ENCODE peak calls at places on chromosomes 5 and 9, in six cellular contexts. G is OCI-LY7; C is HT1080; D is stimulated activated CD4-positive, alpha-beta T cell treated with anti-CD3 and anti-CD28 coated beads, Interleukin-1b, Interleukin-23, amount 100 ng/mL, for 1 hour; L is activated naive CD8-positive, alpha-beta T cell treated with anti-CD3 and anti-CD28 coated beads for 36 hours; F is stimulated activated CD8-positive, alpha-beta memory T cell treated with anti-CD3 and anti-CD28 coated beads, Interleukin-15, amount 100 ng/mL, for 24 hours. Y is an unnamed sample.

GRCh38 chr5:7488734-7489133 is 92.8 kb downstream of the ADCY2 start:
- DNase-seq in G (no peak), C (no peak), D (no peak), L (no peak), F (no peak), Y (no peak)

GRCh38 chr5:39256472-39256871 is 37.1 kb upstream of the FYB1 start:
- DNase-seq in G (no peak), C (peak; percentile 79), D (no peak), L (no peak), F (no peak), Y (no peak)

GRCh38 chr5:115415143-115415491 is 118.7 kb upstream of the CCDC112 start:
- DNase-seq in G (no peak), C (peak; percentile 94), D (no peak), L (no peak), F (no peak), Y (no peak)

GRCh38 chr9:91474656-91475055 is 51.0 kb upstream of the NFIL3 start:
- DNase-seq in G (no peak), C (no peak), D (no peak), L (no peak), F (no peak), Y (no peak)

GRCh38 chr5:34926318-34926888 is 3.0 kb upstream of the DNAJC21 start:
- DNase-seq in G (no peak), C (no peak), D (no peak), L (no peak), F (no peak), Y (no peak)

GRCh38 chr9:69985971-69986370 is 57.7 kb upstream of the MAMDC2 start:
- DNase-seq in G (no peak), C (no peak), D (no peak), L (no peak), F (no peak), Y (no peak)

GRCh38 chr9:125255781-125256391 is 5.7 kb upstream of the GAPVD1 start:
- DNase-seq in G (peak; percentile 32), C (peak; percentile 28), D (no peak), L (no peak), F (no peak), Y (peak; percentile 61)

GRCh38 chr9:28365020-28365640 is 791.8 kb upstream of the C9orf72 start:
- DNase-seq in G (no peak), C (peak; percentile 56), D (no peak), L (no peak), F (no peak), Y (no peak)

GRCh38 chr5:126044111-126044668 is 379.0 kb upstream of the GRAMD2B start:
- DNase-seq in G (no peak), C (peak; percentile 64), D (no peak), L (no peak), F (no peak), Y (no peak)

GRCh38 chr5:54944364-54944763 is 41.0 kb downstream of the ESM1 start:
- DNase-seq in G (peak; percentile 28), C (peak; percentile 20), D (peak; percentile 6), L (peak; percentile 4), F (no peak), Y (peak; percentile 17)

GRCh38 chr5:62948294-62948693 is 369.7 kb downstream of the LRRC70 start:
- DNase-seq in G (no peak), C (no peak), D (no peak), L (no peak), F (no peak), Y (no peak)

GRCh38 chr5:14156611-14157493 is 13.7 kb downstream of the TRIO start:
- DNase-seq in G (peak; percentile 40), C (peak; percentile 99), D (no peak), L (no peak), F (no peak), Y (peak; percentile 58)

GRCh38 chr5:107553063-107553676 is 117.6 kb downstream of the EFNA5 start:
- DNase-seq in G (no peak), C (no peak), D (no peak), L (no peak), F (no peak), Y (no peak)

GRCh38 chr5:110634475-110634874 is 92.0 kb downstream of the TMEM232 start:
- DNase-seq in G (no peak), C (no peak), D (no peak), L (no peak), F (no peak), Y (no peak)

GRCh38 chr5:51095481-51095880 is 287.8 kb upstream of the ISL1 start:
- DNase-seq in G (no peak), C (no peak), D (no peak), L (no peak), F (no peak), Y (no peak)

GRCh38 chr9:5866276-5866675 is 24.4 kb upstream of the MLANA start:
- DNase-seq in G (no peak), C (no peak), D (no peak), L (no peak), F (no peak), Y (no peak)

GRCh38 chr9:70113403-70114022 is 69.9 kb downstream of the MAMDC2 start:
- DNase-seq in G (peak; percentile 43), C (peak; percentile 66), D (no peak), L (peak; percentile 16), F (no peak), Y (peak; percentile 53)

GRCh38 chr9:6640268-6641072 is 5.1 kb downstream of the GLDC start:
- DNase-seq in G (no peak), C (no peak), D (no peak), L (no peak), F (no peak), Y (no peak)

GRCh38 chr5:158783382-158783781 is 316.3 kb downstream of the EBF1 start:
- DNase-seq in G (no peak), C (no peak), D (no peak), L (no peak), F (no peak), Y (no peak)

GRCh38 chr5:139681466-139681865 is 33.3 kb downstream of the CXXC5 start:
- DNase-seq in G (no peak), C (no peak), D (no peak), L (no peak), F (no peak), Y (no peak)

GRCh38 chr5:14165375-14166091 is 22.4 kb downstream of the TRIO start:
- DNase-seq in G (no peak), C (peak; percentile 99), D (no peak), L (no peak), F (no peak), Y (no peak)

GRCh38 chr5:34684281-34684979 is 28.3 kb downstream of the RAI14 start:
- DNase-seq in G (no peak), C (peak; percentile 56), D (no peak), L (no peak), F (no peak), Y (no peak)

GRCh38 chr9:69027355-69028097 is 8.0 kb upstream of the FXN start:
- DNase-seq in G (peak; percentile 77), C (peak; percentile 47), D (no peak), L (peak; percentile 17), F (no peak), Y (peak; percentile 82)

GRCh38 chr9:130352081-130352480 is 86.5 kb downstream of the HMCN2 start:
- DNase-seq in G (no peak), C (no peak), D (no peak), L (no peak), F (no peak), Y (no peak)

GRCh38 chr5:160467555-160468418 is 46.1 kb downstream of the PTTG1 start:
- DNase-seq in G (peak; percentile 83), C (peak; percentile 88), D (peak; percentile 60), L (peak; percentile 88), F (peak; percentile 59), Y (peak; percentile 98)

GRCh38 chr9:36165766-36166149 is 3.4 kb upstream of the CCIN start:
- DNase-seq in G (no peak), C (no peak), D (no peak), L (no peak), F (no peak), Y (no peak)

Y was measured in KBM-7.